ENCODE peak calls at places on chromosomes 12 and 14, in seven cellular contexts. One of them, this sample, is unnamed. For H3K9me3 and H3K4me1, the result is how much of the 10 kb centered on the place peaks cover.

GRCh38 chr12:128853321-128854197 is at the start of gene GLT1D1:
- DNase-seq in cardiac muscle cell: no peak
- DNase-seq in RWPE2: no peak
- DNase-seq in right cardiac atrium: no peak
- DNase-seq in HCT116: no peak
- DNase-seq in stomach: no peak
- DNase-seq in transverse colon: no peak
- DNase-seq in this sample: no peak

GRCh38 chr14:59195898-59196297 is 7.4 kb downstream of the DAAM1 start:
- DNase-seq in cardiac muscle cell: no peak
- DNase-seq in RWPE2: no peak
- DNase-seq in right cardiac atrium: no peak
- DNase-seq in HCT116: no peak
- DNase-seq in stomach: no peak
- DNase-seq in transverse colon: no peak
- DNase-seq in this sample: no peak

GRCh38 chr12:92049403-92049802 is 96.2 kb downstream of the BTG1 start:
- DNase-seq in cardiac muscle cell: no peak
- DNase-seq in RWPE2: no peak
- DNase-seq in right cardiac atrium: no peak
- DNase-seq in HCT116: no peak
- DNase-seq in stomach: no peak
- DNase-seq in transverse colon: no peak
- DNase-seq in this sample: no peak

GRCh38 chr12:52058631-52059324 is 7.5 kb downstream of the NR4A1 start:
- DNase-seq in cardiac muscle cell: peak
- DNase-seq in RWPE2: no peak
- DNase-seq in right cardiac atrium: peak
- DNase-seq in HCT116: no peak
- DNase-seq in stomach: no peak
- DNase-seq in transverse colon: peak
- DNase-seq in this sample: no peak

GRCh38 chr14:106024983-106025604 is 498.7 kb downstream of the TMEM121 start:
- DNase-seq in cardiac muscle cell: no peak
- DNase-seq in RWPE2: no peak
- DNase-seq in right cardiac atrium: no peak
- DNase-seq in HCT116: no peak
- DNase-seq in stomach: no peak
- DNase-seq in transverse colon: no peak
- DNase-seq in this sample: no peak

GRCh38 chr12:79409562-79409961 is 281.2 kb downstream of the PAWR start:
- DNase-seq in cardiac muscle cell: peak
- DNase-seq in RWPE2: no peak
- DNase-seq in right cardiac atrium: no peak
- DNase-seq in HCT116: no peak
- DNase-seq in stomach: no peak
- DNase-seq in transverse colon: no peak
- DNase-seq in this sample: no peak

GRCh38 chr14:103512701-103513611 is 9.7 kb downstream of the CKB start:
- DNase-seq in cardiac muscle cell: no peak
- DNase-seq in RWPE2: peak
- DNase-seq in right cardiac atrium: peak
- DNase-seq in HCT116: no peak
- DNase-seq in stomach: peak
- DNase-seq in transverse colon: peak
- DNase-seq in this sample: no peak

GRCh38 chr12:47067176-47067575 is 12.2 kb upstream of the PCED1B start:
- DNase-seq in cardiac muscle cell: no peak
- DNase-seq in RWPE2: no peak
- DNase-seq in right cardiac atrium: no peak
- DNase-seq in HCT116: no peak
- DNase-seq in stomach: no peak
- DNase-seq in transverse colon: no peak
- DNase-seq in this sample: no peak

GRCh38 chr12:106425061-106425706 is 67.6 kb downstream of the POLR3B start:
- DNase-seq in cardiac muscle cell: no peak
- DNase-seq in RWPE2: no peak
- DNase-seq in right cardiac atrium: no peak
- DNase-seq in HCT116: no peak
- DNase-seq in stomach: no peak
- DNase-seq in transverse colon: no peak
- DNase-seq in this sample: no peak

GRCh38 chr14:105701456-105702274 is 175.3 kb downstream of the TMEM121 start:
- DNase-seq in cardiac muscle cell: no peak
- DNase-seq in RWPE2: peak
- DNase-seq in right cardiac atrium: no peak
- DNase-seq in HCT116: no peak
- DNase-seq in stomach: no peak
- DNase-seq in transverse colon: no peak
- DNase-seq in this sample: no peak

GRCh38 chr14:105169776-105170655 is 1.4 kb upstream of the JAG2 start:
- DNase-seq in cardiac muscle cell: no peak
- DNase-seq in RWPE2: no peak
- DNase-seq in right cardiac atrium: no peak
- DNase-seq in HCT116: no peak
- DNase-seq in stomach: no peak
- DNase-seq in transverse colon: no peak
- DNase-seq in this sample: no peak

GRCh38 chr12:6116481-6117021 is 7.9 kb downstream of the VWF start:
- DNase-seq in cardiac muscle cell: peak
- DNase-seq in RWPE2: no peak
- DNase-seq in right cardiac atrium: peak
- DNase-seq in HCT116: no peak
- DNase-seq in stomach: no peak
- DNase-seq in transverse colon: no peak
- DNase-seq in this sample: no peak

GRCh38 chr14:41548666-41549065 is 58.0 kb upstream of the LRFN5 start:
- DNase-seq in cardiac muscle cell: peak
- DNase-seq in RWPE2: no peak
- DNase-seq in right cardiac atrium: no peak
- DNase-seq in HCT116: no peak
- DNase-seq in stomach: no peak
- DNase-seq in transverse colon: no peak
- DNase-seq in this sample: no peak

GRCh38 chr12:116642101-116642500 is 82.9 kb downstream of the MAP1LC3B2 start:
- DNase-seq in cardiac muscle cell: no peak
- DNase-seq in RWPE2: no peak
- DNase-seq in right cardiac atrium: no peak
- DNase-seq in HCT116: no peak
- DNase-seq in stomach: no peak
- DNase-seq in transverse colon: no peak
- DNase-seq in this sample: no peak

GRCh38 chr12:56862264-56862663 is 71.9 kb downstream of the SDR9C7 start:
- DNase-seq in cardiac muscle cell: no peak
- DNase-seq in RWPE2: no peak
- DNase-seq in right cardiac atrium: no peak
- DNase-seq in HCT116: no peak
- DNase-seq in stomach: no peak
- DNase-seq in transverse colon: no peak
- DNase-seq in this sample: no peak

GRCh38 chr12:56867216-56867615 is 67.0 kb downstream of the SDR9C7 start:
- DNase-seq in cardiac muscle cell: no peak
- DNase-seq in RWPE2: no peak
- DNase-seq in right cardiac atrium: no peak
- DNase-seq in HCT116: no peak
- DNase-seq in stomach: no peak
- DNase-seq in transverse colon: no peak
- DNase-seq in this sample: no peak

GRCh38 chr12:56864318-56864717 is 69.9 kb downstream of the SDR9C7 start:
- DNase-seq in cardiac muscle cell: no peak
- DNase-seq in RWPE2: no peak
- DNase-seq in right cardiac atrium: no peak
- DNase-seq in HCT116: no peak
- DNase-seq in stomach: no peak
- DNase-seq in transverse colon: no peak
- DNase-seq in this sample: no peak

GRCh38 chr12:56863789-56864188 is 70.4 kb downstream of the SDR9C7 start:
- DNase-seq in cardiac muscle cell: no peak
- DNase-seq in RWPE2: no peak
- DNase-seq in right cardiac atrium: no peak
- DNase-seq in HCT116: no peak
- DNase-seq in stomach: no peak
- DNase-seq in transverse colon: no peak
- DNase-seq in this sample: no peak

GRCh38 chr12:56866493-56866892 is 67.7 kb downstream of the SDR9C7 start:
- DNase-seq in cardiac muscle cell: no peak
- DNase-seq in RWPE2: no peak
- DNase-seq in right cardiac atrium: no peak
- DNase-seq in HCT116: no peak
- DNase-seq in stomach: no peak
- DNase-seq in transverse colon: no peak
- DNase-seq in this sample: no peak
- H3K9me3 ChIP-seq in cardiac muscle cell: under half
- H3K9me3 ChIP-seq in RWPE2: under half
- H3K9me3 ChIP-seq in right cardiac atrium: under half
- H3K9me3 ChIP-seq in HCT116: under half
- H3K9me3 ChIP-seq in stomach: under half
- H3K9me3 ChIP-seq in transverse colon: under half
- H3K9me3 ChIP-seq in this sample: under half

GRCh38 chr12:111445311-111446043 is 39.8 kb downstream of the SH2B3 start:
- DNase-seq in cardiac muscle cell: no peak
- DNase-seq in RWPE2: no peak
- DNase-seq in right cardiac atrium: no peak
- DNase-seq in HCT116: no peak
- DNase-seq in stomach: peak
- DNase-seq in transverse colon: no peak
- DNase-seq in this sample: no peak
- H3K4me1 ChIP-seq in cardiac muscle cell: under half
- H3K4me1 ChIP-seq in RWPE2: under half
- H3K4me1 ChIP-seq in right cardiac atrium: under half
- H3K4me1 ChIP-seq in HCT116: under half
- H3K4me1 ChIP-seq in stomach: half or more
- H3K4me1 ChIP-seq in transverse colon: half or more
- H3K4me1 ChIP-seq in this sample: under half

GRCh38 chr14:61523751-61524150 is 171.6 kb upstream of the HIF1A start:
- DNase-seq in cardiac muscle cell: no peak
- DNase-seq in RWPE2: no peak
- DNase-seq in right cardiac atrium: no peak
- DNase-seq in HCT116: no peak
- DNase-seq in stomach: no peak
- DNase-seq in transverse colon: no peak
- DNase-seq in this sample: no peak

GRCh38 chr14:61524936-61525292 is 170.4 kb upstream of the HIF1A start:
- DNase-seq in cardiac muscle cell: no peak
- DNase-seq in RWPE2: no peak
- DNase-seq in right cardiac atrium: no peak
- DNase-seq in HCT116: no peak
- DNase-seq in stomach: no peak
- DNase-seq in transverse colon: no peak
- DNase-seq in this sample: no peak

GRCh38 chr14:61526405-61527312 is 168.7 kb upstream of the HIF1A start:
- DNase-seq in cardiac muscle cell: no peak
- DNase-seq in RWPE2: no peak
- DNase-seq in right cardiac atrium: peak
- DNase-seq in HCT116: no peak
- DNase-seq in stomach: peak
- DNase-seq in transverse colon: no peak
- DNase-seq in this sample: no peak

GRCh38 chr14:61525293-61526011 is 169.9 kb upstream of the HIF1A start:
- DNase-seq in cardiac muscle cell: peak
- DNase-seq in RWPE2: peak
- DNase-seq in right cardiac atrium: peak
- DNase-seq in HCT116: peak
- DNase-seq in stomach: peak
- DNase-seq in transverse colon: peak
- DNase-seq in this sample: no peak

DNA sequence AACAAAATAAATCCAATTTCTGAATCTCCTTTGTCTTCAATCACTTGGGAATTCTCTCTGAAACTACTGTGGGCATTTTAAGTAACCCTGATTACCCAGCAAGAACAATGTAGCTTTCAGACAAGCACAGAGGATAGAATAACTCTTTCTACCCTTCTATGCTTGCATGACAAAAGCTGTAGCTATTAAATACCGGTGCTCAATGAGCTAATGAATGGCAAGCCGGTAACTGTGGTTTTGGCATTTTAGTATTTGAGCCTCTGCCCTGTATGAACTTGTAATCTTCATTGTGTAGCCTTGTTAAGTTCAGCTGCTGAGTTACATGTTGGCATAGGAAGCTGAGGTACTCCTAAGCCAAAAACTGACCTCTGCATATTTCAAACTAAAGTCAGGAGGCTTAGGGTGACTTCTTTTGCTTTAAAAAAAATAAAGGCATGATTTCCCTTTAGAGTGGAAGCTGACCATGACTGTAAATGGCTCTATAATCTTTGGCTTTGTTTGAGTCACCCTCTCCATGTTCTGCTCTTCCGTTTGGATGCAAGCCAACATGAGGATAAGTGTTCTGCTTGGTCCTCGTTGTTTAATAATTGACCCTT is 171.0 kb upstream of the HIF1A start:
- DNase-seq in cardiac muscle cell: peak
- DNase-seq in RWPE2: no peak
- DNase-seq in right cardiac atrium: no peak
- DNase-seq in HCT116: peak
- DNase-seq in stomach: no peak
- DNase-seq in transverse colon: no peak
- DNase-seq in this sample: no peak
- H3K27ac ChIP-seq in cardiac muscle cell: no peak
- H3K27ac ChIP-seq in RWPE2: peak
- H3K27ac ChIP-seq in right cardiac atrium: no peak
- H3K27ac ChIP-seq in HCT116: peak
- H3K27ac ChIP-seq in stomach: peak
- H3K27ac ChIP-seq in transverse colon: peak
- H3K27ac ChIP-seq in this sample: no peak

GRCh38 chr12:130525384-130526172 is 187.9 kb downstream of the PIWIL1 start:
- DNase-seq in cardiac muscle cell: no peak
- DNase-seq in RWPE2: no peak
- DNase-seq in right cardiac atrium: no peak
- DNase-seq in HCT116: no peak
- DNase-seq in stomach: no peak
- DNase-seq in transverse colon: no peak
- DNase-seq in this sample: no peak

GRCh38 chr12:130524759-130525158 is 187.1 kb downstream of the PIWIL1 start:
- DNase-seq in cardiac muscle cell: no peak
- DNase-seq in RWPE2: no peak
- DNase-seq in right cardiac atrium: no peak
- DNase-seq in HCT116: no peak
- DNase-seq in stomach: no peak
- DNase-seq in transverse colon: no peak
- DNase-seq in this sample: no peak

GRCh38 chr12:130529781-130530180 is 186.3 kb downstream of the RIMBP2 start:
- DNase-seq in cardiac muscle cell: no peak
- DNase-seq in RWPE2: no peak
- DNase-seq in right cardiac atrium: no peak
- DNase-seq in HCT116: no peak
- DNase-seq in stomach: no peak
- DNase-seq in transverse colon: no peak
- DNase-seq in this sample: no peak

GRCh38 chr12:130523863-130524614 is 186.4 kb downstream of the PIWIL1 start:
- DNase-seq in cardiac muscle cell: no peak
- DNase-seq in RWPE2: no peak
- DNase-seq in right cardiac atrium: no peak
- DNase-seq in HCT116: no peak
- DNase-seq in stomach: no peak
- DNase-seq in transverse colon: no peak
- DNase-seq in this sample: no peak

DNA sequence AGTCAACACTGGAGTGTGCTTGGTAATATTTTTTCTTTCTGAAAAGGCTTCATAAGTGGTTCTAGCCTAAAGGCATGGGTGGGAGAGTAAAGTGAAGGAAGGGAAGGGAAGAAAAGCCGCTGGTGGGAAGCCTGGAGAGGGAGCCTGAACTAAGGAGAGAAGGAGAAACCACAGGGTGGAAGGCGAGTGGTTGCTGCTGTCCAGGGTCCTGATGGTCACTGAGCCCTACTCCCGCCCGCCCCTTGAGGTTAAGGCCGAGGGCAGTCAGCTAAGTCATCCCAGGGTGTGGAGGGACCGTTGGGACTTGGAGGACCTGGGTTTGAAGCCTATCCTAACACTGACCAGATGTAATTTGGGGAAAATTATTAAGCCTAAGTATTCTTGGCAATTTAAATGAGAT is 189.1 kb downstream of the PIWIL1 start:
- DNase-seq in cardiac muscle cell: no peak
- DNase-seq in RWPE2: no peak
- DNase-seq in right cardiac atrium: no peak
- DNase-seq in HCT116: no peak
- DNase-seq in stomach: no peak
- DNase-seq in transverse colon: peak
- DNase-seq in this sample: no peak
- H3K9me3 ChIP-seq in cardiac muscle cell: under half
- H3K9me3 ChIP-seq in RWPE2: under half
- H3K9me3 ChIP-seq in right cardiac atrium: under half
- H3K9me3 ChIP-seq in HCT116: under half
- H3K9me3 ChIP-seq in stomach: under half
- H3K9me3 ChIP-seq in transverse colon: under half
- H3K9me3 ChIP-seq in this sample: under half

This sample was measured in iPS DF 6.9.